ENCODE peak calls at places on chromosome 15, in seven cellular contexts. V is foreskin fibroblast, F is left ventricle myocardium inferior, J is bronchial epithelial cell, T is AG09309, Z is cardiac muscle cell, Y is choroid plexus epithelial cell. L is an unnamed sample.

GRCh38 chr15:78129098-78130011 is 1.9 kb downstream of the CIB2 start:
- DNase-seq in J (no peak), V (no peak), T (no peak), Z (no peak), Y (no peak), F (no peak), L (no peak)

GRCh38 chr15:76994971-76995945 is at the start of gene PSTPIP1:
- DNase-seq in F (peak; percentile 37), V (no peak), T (no peak), J (peak; percentile 36), Y (no peak), Z (no peak), L (no peak)

GRCh38 chr15:47473857-47474256 is 243.4 kb upstream of the SEMA6D start:
- DNase-seq in F (peak; percentile 61), Z (no peak), J (no peak), V (no peak), T (no peak), Y (no peak), L (peak; percentile 37)

GRCh38 chr15:64596701-64597468 is 136.5 kb downstream of the ZNF609 start:
- DNase-seq in F (no peak), V (peak; percentile 41), J (no peak), Z (peak; percentile 84), Y (peak; percentile 79), T (peak; percentile 13), L (peak; percentile 49)

GRCh38 chr15:40217166-40217785 is 21.6 kb upstream of the PAK6 start:
- DNase-seq in F (no peak), T (peak; percentile 25), Y (peak; percentile 83), V (peak; percentile 56), J (peak; percentile 68), Z (peak; percentile 86), L (peak; percentile 67)

GRCh38 chr15:40498418-40498817 is 27.6 kb downstream of the CHST14 start:
- DNase-seq in F (no peak), J (peak; percentile 76), Z (no peak), T (peak; percentile 32), Y (no peak), V (peak; percentile 31), L (peak; percentile 71)

GRCh38 chr15:100775581-100776185 is 103.9 kb upstream of the ALDH1A3 start:
- DNase-seq in Z (no peak), V (no peak), J (no peak), T (no peak), F (no peak), Y (no peak), L (no peak)

GRCh38 chr15:78051622-78052405 is 25.7 kb downstream of the TBC1D2B start:
- DNase-seq in Z (peak; percentile 15), J (no peak), Y (peak; percentile 79), F (no peak), V (no peak), T (no peak), L (peak; percentile 49)

DNA sequence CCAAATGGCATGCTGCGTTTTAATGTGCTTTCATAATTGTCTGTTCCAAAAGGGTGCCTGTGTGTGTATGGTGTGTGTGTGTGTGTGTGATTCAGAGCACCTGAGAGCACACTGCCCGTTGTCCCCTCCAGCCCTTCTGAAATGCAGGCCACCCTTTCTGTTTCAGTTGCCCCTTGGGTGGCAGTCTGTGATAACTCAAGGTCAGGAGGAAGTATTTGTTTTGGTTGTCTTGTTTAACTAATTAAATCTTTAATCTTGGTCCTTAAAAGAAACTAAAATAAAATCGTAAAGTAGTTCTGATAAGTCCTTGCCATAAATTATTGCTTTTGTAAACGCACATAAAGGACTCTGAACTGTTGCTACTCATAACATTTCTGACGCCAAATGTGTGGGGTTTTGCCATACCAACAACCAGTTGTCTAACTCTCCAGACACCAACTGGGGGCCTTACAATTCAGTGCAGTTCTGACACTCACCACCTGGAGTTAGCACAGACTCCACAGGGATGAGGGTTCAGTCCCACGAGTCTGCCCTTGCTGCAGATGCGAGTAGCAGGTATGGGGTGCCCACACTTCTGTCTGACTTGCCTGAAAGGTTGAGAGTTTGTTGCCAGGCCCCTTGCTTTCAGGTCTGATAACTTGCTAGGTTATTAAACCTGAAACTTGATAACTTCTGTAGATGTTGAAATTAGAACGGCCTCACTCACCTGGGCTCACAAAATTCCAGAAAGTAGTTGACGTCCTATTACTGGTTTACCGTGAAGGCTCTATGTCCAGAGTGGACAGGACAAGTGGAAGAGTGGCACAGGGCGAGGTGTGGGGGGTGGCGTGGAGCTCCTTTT is 157.3 kb downstream of the IGF1R start:
- DNase-seq in T (no peak), Z (no peak), F (no peak), V (no peak), Y (peak; percentile 21), J (no peak), L (no peak)
- TF ChIP-seq CTCF in T (no peak), Z (peak; percentile 5), F (peak; percentile 29), V (no peak), Y (peak; percentile 35), J (peak; percentile 26), L (peak; percentile 18)

GRCh38 chr15:33730815-33731214 is 237.5 kb upstream of the CHRM5 start:
- DNase-seq in Z (no peak), J (no peak), V (no peak), F (no peak), T (no peak), Y (no peak), L (no peak)
- H3K4me3 ChIP-seq in Z (no peak overlapping the region), J (no peak overlapping the region), V (no peak overlapping the region), F (no peak overlapping the region), T (no peak overlapping the region), Y (no peak overlapping the region), L (no peak overlapping the region)

GRCh38 chr15:62390793-62391543 is 225.9 kb upstream of the C2CD4B start:
- DNase-seq in T (no peak), V (peak; percentile 35), Y (peak; percentile 54), Z (peak; percentile 70), J (no peak), F (peak; percentile 44), L (peak; percentile 67)

GRCh38 chr15:62392411-62392810 is 227.3 kb upstream of the C2CD4B start:
- DNase-seq in Y (peak; percentile 38), V (no peak), F (peak; percentile 22), T (no peak), J (no peak), Z (peak; percentile 19), L (peak; percentile 30)

GRCh38 chr15:62393196-62393595 is 228.1 kb upstream of the C2CD4B start:
- DNase-seq in Y (no peak), F (no peak), T (no peak), J (no peak), V (no peak), Z (no peak), L (no peak)

GRCh38 chr15:62389887-62390792 is 225.1 kb upstream of the C2CD4B start:
- DNase-seq in Z (peak; percentile 91), F (peak; percentile 72), T (no peak), V (peak; percentile 75), Y (peak; percentile 79), J (peak; percentile 43), L (peak; percentile 71)

GRCh38 chr15:62391565-62392262 is 226.6 kb upstream of the C2CD4B start:
- DNase-seq in Z (peak; percentile 70), F (peak; percentile 63), V (peak; percentile 63), J (no peak), Y (peak; percentile 42), T (no peak), L (peak; percentile 54)
- TF ChIP-seq CTCF in Z (peak; percentile 48), F (peak; percentile 65), V (peak; percentile 51), J (peak; percentile 33), Y (peak; percentile 35), T (peak; percentile 45), L (peak; percentile 34)

GRCh38 chr15:49421991-49422390 is 1.1 kb upstream of the FGF7 start:
- DNase-seq in T (peak; percentile 40), F (peak; percentile 30), J (peak; percentile 52), Z (peak; percentile 49), Y (peak; percentile 80), V (peak; percentile 32), L (peak; percentile 76)
- H3K4me3 ChIP-seq in T (no peak overlapping the region), F (peak overlapping the region; percentile 67), J (no peak overlapping the region), Z (no peak overlapping the region), Y (no peak overlapping the region), V (no peak overlapping the region), L (no peak overlapping the region)

GRCh38 chr15:63203451-63204090 is 14.2 kb downstream of the RAB8B start:
- DNase-seq in Y (peak; percentile 46), V (no peak), F (no peak), Z (no peak), T (no peak), J (peak; percentile 19), L (peak; percentile 51)
- TF ChIP-seq CTCF in Y (no peak), V (no peak), F (no peak), Z (no peak), T (no peak), J (no peak), L (no peak)

GRCh38 chr15:89143503-89144162 is 55.4 kb downstream of the ABHD2 start:
- DNase-seq in T (peak; percentile 84), Y (peak; percentile 86), Z (no peak), J (peak; percentile 37), V (peak; percentile 79), F (no peak), L (peak; percentile 92)
- H3K4me3 ChIP-seq in T (no peak overlapping the region), Y (no peak overlapping the region), Z (no peak overlapping the region), J (no peak overlapping the region), V (no peak overlapping the region), F (no peak overlapping the region), L (no peak overlapping the region)

DNA sequence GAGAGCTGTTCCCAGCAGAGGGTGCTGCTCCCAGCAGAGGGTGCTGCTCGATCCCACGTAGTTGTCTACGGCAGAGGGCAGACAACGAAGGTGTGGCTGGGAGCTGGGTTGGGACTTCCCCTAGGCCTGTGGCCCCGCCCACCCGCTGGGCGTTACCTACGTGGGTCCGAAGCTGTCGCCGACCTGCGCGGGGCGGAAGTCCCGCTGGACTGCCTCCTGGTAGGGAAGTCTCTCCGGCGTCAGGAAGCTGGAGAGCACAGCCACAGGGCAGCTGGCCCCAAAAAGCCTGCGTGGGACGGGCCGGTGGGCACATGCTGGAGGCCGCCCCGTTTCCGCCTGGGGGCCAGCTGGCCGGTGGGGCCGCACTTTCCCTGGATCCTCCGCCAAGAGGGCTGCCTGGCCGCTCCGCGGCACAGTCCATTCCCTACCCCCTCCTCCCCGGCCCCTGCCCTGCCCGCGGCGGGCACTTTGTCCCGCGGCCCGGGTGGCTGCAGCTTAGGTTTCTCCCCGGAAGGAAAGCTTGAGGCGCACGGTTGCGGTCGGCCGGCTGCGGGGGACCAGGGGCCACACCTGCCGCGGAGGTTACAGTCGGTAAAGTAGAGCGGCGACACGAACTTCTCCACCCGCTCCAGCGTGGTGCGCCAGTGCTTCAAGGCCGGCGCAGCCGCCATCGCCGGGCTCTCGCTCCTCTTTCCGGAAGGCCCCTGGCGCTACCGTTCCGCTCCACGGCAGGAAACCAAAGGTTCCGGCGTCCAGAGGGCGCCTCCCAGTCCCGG is at the start of gene MAN2C1:
- DNase-seq in V (peak; percentile 96), J (peak; percentile 94), Z (peak; percentile 97), F (peak; percentile 95), Y (peak; percentile 98), T (peak; percentile 81), L (peak; percentile 96)
- TF ChIP-seq CTCF in V (peak; percentile 66), J (peak; percentile 90), Z (peak; percentile 77), F (peak; percentile 83), Y (peak; percentile 84), T (peak; percentile 82), L (peak; percentile 91)

GRCh38 chr15:51846463-51847230 is 17.2 kb downstream of the TMOD3 start:
- DNase-seq in T (no peak), V (peak; percentile 36), J (peak; percentile 92), F (no peak), Z (no peak), Y (peak; percentile 78), L (peak; percentile 84)
- H3K4me3 ChIP-seq in T (no peak overlapping the region), V (no peak overlapping the region), J (no peak overlapping the region), F (no peak overlapping the region), Z (no peak overlapping the region), Y (peak overlapping the region; percentile 12), L (no peak overlapping the region)